ENCODE peak calls at places on chromosomes 7 and 10, in five cellular contexts. One of them, this sample, is unnamed. For H3K4me1, the result is how much of the 10 kb centered on the place peaks cover.

GRCh38 chr10:24513155-24513554 is 210.5 kb downstream of the ARHGAP21 start:
- DNase-seq in HepG2: no peak
- DNase-seq in right lobe of liver: no peak
- DNase-seq in aorta: no peak
- DNase-seq in testis: peak
- DNase-seq in this sample: no peak

GRCh38 chr10:4532467-4532866 is 293.5 kb upstream of the AKR1E2 start:
- DNase-seq in HepG2: no peak
- DNase-seq in right lobe of liver: no peak
- DNase-seq in aorta: no peak
- DNase-seq in testis: no peak
- DNase-seq in this sample: no peak

GRCh38 chr7:157670490-157671357 is 333.9 kb downstream of the DNAJB6 start:
- DNase-seq in HepG2: no peak
- DNase-seq in right lobe of liver: no peak
- DNase-seq in aorta: no peak
- DNase-seq in testis: no peak
- DNase-seq in this sample: no peak

GRCh38 chr10:125982256-125982948 is 86.0 kb downstream of the FANK1 start:
- DNase-seq in HepG2: peak
- DNase-seq in right lobe of liver: no peak
- DNase-seq in aorta: no peak
- DNase-seq in testis: peak
- DNase-seq in this sample: no peak

GRCh38 chr10:117256910-117257309 is 16.0 kb downstream of the SLC18A2 start:
- DNase-seq in HepG2: no peak
- DNase-seq in right lobe of liver: no peak
- DNase-seq in aorta: no peak
- DNase-seq in testis: no peak
- DNase-seq in this sample: no peak

GRCh38 chr10:43304687-43305333 is 37.9 kb upstream of the RASGEF1A start:
- DNase-seq in HepG2: no peak
- DNase-seq in right lobe of liver: peak
- DNase-seq in aorta: peak
- DNase-seq in testis: peak
- DNase-seq in this sample: peak

GRCh38 chr7:27262121-27262520 is 19.5 kb downstream of the EVX1 start:
- DNase-seq in HepG2: no peak
- DNase-seq in right lobe of liver: no peak
- DNase-seq in aorta: no peak
- DNase-seq in testis: no peak
- DNase-seq in this sample: no peak

GRCh38 chr10:789831-790701 is 100.6 kb upstream of the DIP2C start:
- DNase-seq in HepG2: no peak
- DNase-seq in right lobe of liver: peak
- DNase-seq in aorta: peak
- DNase-seq in testis: no peak
- DNase-seq in this sample: peak

GRCh38 chr7:159007308-159008054 is 137.2 kb downstream of the VIPR2 start:
- DNase-seq in HepG2: no peak
- DNase-seq in right lobe of liver: no peak
- DNase-seq in aorta: no peak
- DNase-seq in testis: no peak
- DNase-seq in this sample: no peak
- H3K4me1 ChIP-seq in HepG2: under half
- H3K4me1 ChIP-seq in right lobe of liver: under half
- H3K4me1 ChIP-seq in aorta: under half
- H3K4me1 ChIP-seq in testis: under half
- H3K4me1 ChIP-seq in this sample: under half

GRCh38 chr10:68565658-68566057 is 5.5 kb downstream of the TET1 start:
- DNase-seq in HepG2: no peak
- DNase-seq in right lobe of liver: no peak
- DNase-seq in aorta: no peak
- DNase-seq in testis: no peak
- DNase-seq in this sample: no peak

GRCh38 chr10:68561804-68562649 is 1.9 kb downstream of the TET1 start:
- DNase-seq in HepG2: no peak
- DNase-seq in right lobe of liver: no peak
- DNase-seq in aorta: no peak
- DNase-seq in testis: peak
- DNase-seq in this sample: no peak

GRCh38 chr10:68562666-68563522 is 2.8 kb downstream of the TET1 start:
- DNase-seq in HepG2: no peak
- DNase-seq in right lobe of liver: no peak
- DNase-seq in aorta: no peak
- DNase-seq in testis: no peak
- DNase-seq in this sample: no peak

GRCh38 chr10:68566955-68567354 is 6.8 kb downstream of the TET1 start:
- DNase-seq in HepG2: no peak
- DNase-seq in right lobe of liver: no peak
- DNase-seq in aorta: no peak
- DNase-seq in testis: no peak
- DNase-seq in this sample: no peak

DNA sequence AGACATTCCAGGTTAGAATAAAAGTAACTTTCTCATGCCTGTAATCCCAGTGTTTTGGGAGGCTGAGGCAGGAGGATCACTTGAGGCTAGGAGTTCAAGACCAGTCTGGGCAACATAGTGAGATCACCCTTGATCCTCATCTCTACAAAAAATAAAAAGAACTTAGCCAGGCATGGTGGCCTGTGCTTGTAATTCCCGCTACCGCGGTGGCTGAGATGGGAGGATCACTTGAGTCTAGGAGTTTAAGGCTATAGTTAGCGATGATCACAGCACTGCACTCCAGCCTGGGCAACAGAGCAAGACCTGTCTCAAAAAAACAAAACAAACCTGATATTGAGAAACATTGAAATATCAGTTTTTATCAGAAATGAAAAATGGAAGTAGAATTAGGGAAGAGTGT is 4.6 kb downstream of the TET1 start:
- DNase-seq in HepG2: no peak
- DNase-seq in right lobe of liver: no peak
- DNase-seq in aorta: no peak
- DNase-seq in testis: no peak
- DNase-seq in this sample: no peak
- H3K4me1 ChIP-seq in HepG2: under half
- H3K4me1 ChIP-seq in right lobe of liver: under half
- H3K4me1 ChIP-seq in aorta: under half
- H3K4me1 ChIP-seq in testis: under half
- H3K4me1 ChIP-seq in this sample: under half

GRCh38 chr10:102604379-102604960 is 39.8 kb upstream of the TRIM8 start:
- DNase-seq in HepG2: no peak
- DNase-seq in right lobe of liver: no peak
- DNase-seq in aorta: peak
- DNase-seq in testis: no peak
- DNase-seq in this sample: no peak

GRCh38 chr10:102603946-102604345 is 40.3 kb upstream of the TRIM8 start:
- DNase-seq in HepG2: no peak
- DNase-seq in right lobe of liver: no peak
- DNase-seq in aorta: peak
- DNase-seq in testis: no peak
- DNase-seq in this sample: no peak

GRCh38 chr10:102608487-102608886 is 35.8 kb upstream of the TRIM8 start:
- DNase-seq in HepG2: no peak
- DNase-seq in right lobe of liver: no peak
- DNase-seq in aorta: peak
- DNase-seq in testis: no peak
- DNase-seq in this sample: no peak

GRCh38 chr10:102602272-102603045 is 41.8 kb upstream of the TRIM8 start:
- DNase-seq in HepG2: no peak
- DNase-seq in right lobe of liver: no peak
- DNase-seq in aorta: peak
- DNase-seq in testis: peak
- DNase-seq in this sample: no peak

GRCh38 chr10:102605712-102606111 is 38.6 kb upstream of the TRIM8 start:
- DNase-seq in HepG2: no peak
- DNase-seq in right lobe of liver: no peak
- DNase-seq in aorta: peak
- DNase-seq in testis: no peak
- DNase-seq in this sample: no peak
- H3K4me1 ChIP-seq in HepG2: under half
- H3K4me1 ChIP-seq in right lobe of liver: under half
- H3K4me1 ChIP-seq in aorta: under half
- H3K4me1 ChIP-seq in testis: under half
- H3K4me1 ChIP-seq in this sample: half or more

GRCh38 chr10:66535418-66535817 is 390.4 kb upstream of the LRRTM3 start:
- DNase-seq in HepG2: no peak
- DNase-seq in right lobe of liver: no peak
- DNase-seq in aorta: no peak
- DNase-seq in testis: no peak
- DNase-seq in this sample: no peak
- H3K4me1 ChIP-seq in HepG2: under half
- H3K4me1 ChIP-seq in right lobe of liver: under half
- H3K4me1 ChIP-seq in aorta: under half
- H3K4me1 ChIP-seq in testis: under half
- H3K4me1 ChIP-seq in this sample: under half

GRCh38 chr10:48454302-48455054 is 148.0 kb downstream of the MAPK8 start:
- DNase-seq in HepG2: no peak
- DNase-seq in right lobe of liver: no peak
- DNase-seq in aorta: peak
- DNase-seq in testis: no peak
- DNase-seq in this sample: no peak

GRCh38 chr10:48452879-48453412 is 146.5 kb downstream of the MAPK8 start:
- DNase-seq in HepG2: no peak
- DNase-seq in right lobe of liver: no peak
- DNase-seq in aorta: no peak
- DNase-seq in testis: no peak
- DNase-seq in this sample: no peak

GRCh38 chr10:48455055-48455391 is 148.5 kb downstream of the MAPK8 start:
- DNase-seq in HepG2: no peak
- DNase-seq in right lobe of liver: no peak
- DNase-seq in aorta: no peak
- DNase-seq in testis: no peak
- DNase-seq in this sample: no peak

GRCh38 chr10:48451969-48452878 is 145.7 kb downstream of the MAPK8 start:
- DNase-seq in HepG2: peak
- DNase-seq in right lobe of liver: no peak
- DNase-seq in aorta: no peak
- DNase-seq in testis: no peak
- DNase-seq in this sample: no peak

GRCh38 chr10:48453451-48454301 is 147.2 kb downstream of the MAPK8 start:
- DNase-seq in HepG2: no peak
- DNase-seq in right lobe of liver: no peak
- DNase-seq in aorta: no peak
- DNase-seq in testis: no peak
- DNase-seq in this sample: no peak
- H3K4me1 ChIP-seq in HepG2: under half
- H3K4me1 ChIP-seq in right lobe of liver: under half
- H3K4me1 ChIP-seq in aorta: under half
- H3K4me1 ChIP-seq in testis: under half
- H3K4me1 ChIP-seq in this sample: under half

DNA sequence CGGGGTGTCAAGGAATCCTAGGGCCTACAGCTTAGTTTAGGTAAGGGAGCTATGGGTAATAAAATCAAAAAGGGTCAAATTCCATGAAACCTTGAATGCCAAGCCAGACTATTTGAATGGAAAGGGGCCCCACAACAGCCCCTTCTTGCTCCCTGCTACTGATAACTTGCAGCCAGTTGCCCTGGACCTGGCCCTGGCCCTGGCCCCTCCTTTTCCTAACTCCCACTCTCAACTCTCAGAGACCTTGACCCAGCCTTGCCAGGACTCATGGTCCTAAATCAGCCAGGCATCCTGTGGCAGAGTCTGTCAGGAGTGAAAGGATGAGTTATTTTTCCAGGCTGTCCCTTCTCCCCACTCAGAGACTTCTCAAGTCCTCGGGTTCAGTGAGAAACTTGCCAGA is 5.8 kb downstream of the KCNIP2 start:
- DNase-seq in HepG2: peak
- DNase-seq in right lobe of liver: no peak
- DNase-seq in aorta: no peak
- DNase-seq in testis: no peak
- DNase-seq in this sample: no peak
- H3K4me1 ChIP-seq in HepG2: under half
- H3K4me1 ChIP-seq in right lobe of liver: under half
- H3K4me1 ChIP-seq in aorta: under half
- H3K4me1 ChIP-seq in testis: under half
- H3K4me1 ChIP-seq in this sample: under half

This sample was measured in lower lobe of right lung.